ENCODE peak calls at places on chromosomes 7 and 10, in five cellular contexts. N is neuronal stem cell, J is H9, U is IMR-90, L is mesendoderm. W is an unnamed sample.

GRCh38 chr10:14325325-14325955 is 5.3 kb downstream of the FRMD4A start:
- DNase-seq in N (peak; percentile 11), J (peak; percentile 75), L (peak; percentile 74), U (peak; percentile 12), W (peak; percentile 3)

GRCh38 chr10:72335394-72336258 is 19.1 kb downstream of the DNAJB12 start:
- DNase-seq in U (no peak), L (no peak), N (no peak), J (no peak), W (peak; percentile 78)

GRCh38 chr10:94315975-94316464 is 46.7 kb downstream of the NOC3L start:
- DNase-seq in N (no peak), L (no peak), J (no peak), U (peak; percentile 76), W (peak; percentile 68)

GRCh38 chr7:157500171-157500960 is 163.6 kb downstream of the DNAJB6 start:
- DNase-seq in U (no peak), N (no peak), J (peak; percentile 33), L (no peak), W (no peak)

GRCh38 chr10:30820282-30820991 is 190.9 kb upstream of the LYZL2 start:
- DNase-seq in N (no peak), L (no peak), U (peak; percentile 95), J (no peak), W (peak; percentile 57)

GRCh38 chr10:43226851-43227845 is 39.7 kb downstream of the RASGEF1A start:
- DNase-seq in L (no peak), J (peak; percentile 24), U (no peak), N (no peak), W (no peak)

GRCh38 chr7:32428546-32428945 is 61.6 kb downstream of the LSM5 start:
- DNase-seq in U (no peak), N (no peak), J (peak; percentile 47), L (peak; percentile 84), W (no peak)

GRCh38 chr10:48503293-48503911 is 101.5 kb downstream of the ARHGAP22 start:
- DNase-seq in N (no peak), L (no peak), U (no peak), J (no peak), W (no peak)

GRCh38 chr10:76315240-76315639 is 883.8 kb downstream of the LRMDA start:
- DNase-seq in L (no peak), U (no peak), J (peak; percentile 61), N (no peak), W (no peak)

GRCh38 chr7:148684289-148684688 is 14.4 kb upstream of the CUL1 start:
- DNase-seq in L (no peak), N (no peak), U (no peak), J (no peak), W (no peak)

GRCh38 chr7:767941-768729 is 41.1 kb upstream of the PRKAR1B start:
- DNase-seq in L (no peak), N (no peak), U (peak; percentile 22), J (no peak), W (no peak)

GRCh38 chr7:112571852-112572607 is 91.2 kb downstream of the LSMEM1 start:
- DNase-seq in N (no peak), J (peak; percentile 41), U (no peak), L (peak; percentile 49), W (no peak)

GRCh38 chr10:58641095-58641531 is 128.4 kb downstream of the BICC1 start:
- DNase-seq in U (peak; percentile 92), L (no peak), J (no peak), N (no peak), W (peak; percentile 86)

GRCh38 chr7:141649865-141650499 is 52.0 kb downstream of the DENND11 start:
- DNase-seq in J (peak; percentile 71), N (peak; percentile 62), U (peak; percentile 88), L (peak; percentile 92), W (peak; percentile 88)

GRCh38 chr10:124626759-124627380 is 117.3 kb downstream of the FAM53B start:
- DNase-seq in J (no peak), L (no peak), N (no peak), U (no peak), W (no peak)

GRCh38 chr10:34988397-34989067 is 101.6 kb downstream of the CUL2 start:
- DNase-seq in N (no peak), U (no peak), L (no peak), J (no peak), W (no peak)

GRCh38 chr10:26485150-26485941 is 47.2 kb downstream of the APBB1IP start:
- DNase-seq in J (no peak), L (no peak), U (no peak), N (no peak), W (peak; percentile 54)

GRCh38 chr7:127803626-127804025 is 151.6 kb downstream of the SND1 start:
- DNase-seq in N (no peak), U (peak; percentile 38), J (no peak), L (no peak), W (no peak)

GRCh38 chr10:70369498-70370018 is 12.9 kb downstream of the LRRC20 start:
- DNase-seq in J (no peak), L (no peak), N (no peak), U (no peak), W (no peak)

GRCh38 chr10:60521974-60522405 is 132.3 kb upstream of the ANK3 start:
- DNase-seq in U (peak; percentile 4), J (peak; percentile 48), L (peak; percentile 71), N (no peak), W (no peak)
- H3K4me2 ChIP-seq in U (no peak overlapping the region), J (peak overlapping the region; percentile 0), L (no peak overlapping the region), N (no peak overlapping the region), W (no peak overlapping the region)

DNA sequence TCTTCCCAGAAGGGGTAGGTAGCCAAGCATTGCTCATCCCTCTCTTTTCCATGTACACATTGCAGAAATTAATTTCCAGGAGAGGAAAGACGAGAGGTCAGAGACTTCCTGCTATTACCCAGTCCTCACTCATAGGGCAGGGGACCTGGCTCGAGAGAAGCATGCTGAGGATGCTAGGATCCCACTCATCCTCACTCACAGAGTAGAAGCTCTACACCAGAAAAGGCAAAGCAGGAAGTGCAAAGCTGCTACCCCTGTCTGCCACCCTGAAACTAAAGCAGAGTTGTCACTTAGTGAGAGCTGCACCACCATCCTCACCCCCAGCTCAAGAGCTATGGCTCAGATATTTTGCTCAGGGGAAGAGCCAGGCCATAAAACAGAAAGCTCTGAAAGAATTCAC is 9.9 kb downstream of the OR9A2 start:
- DNase-seq in N (no peak), U (no peak), L (no peak), J (no peak), W (no peak)
- H3K23ac ChIP-seq in N (no peak overlapping the region), U (no peak overlapping the region), L (no peak overlapping the region), J (no peak overlapping the region), W (no peak overlapping the region)

DNA sequence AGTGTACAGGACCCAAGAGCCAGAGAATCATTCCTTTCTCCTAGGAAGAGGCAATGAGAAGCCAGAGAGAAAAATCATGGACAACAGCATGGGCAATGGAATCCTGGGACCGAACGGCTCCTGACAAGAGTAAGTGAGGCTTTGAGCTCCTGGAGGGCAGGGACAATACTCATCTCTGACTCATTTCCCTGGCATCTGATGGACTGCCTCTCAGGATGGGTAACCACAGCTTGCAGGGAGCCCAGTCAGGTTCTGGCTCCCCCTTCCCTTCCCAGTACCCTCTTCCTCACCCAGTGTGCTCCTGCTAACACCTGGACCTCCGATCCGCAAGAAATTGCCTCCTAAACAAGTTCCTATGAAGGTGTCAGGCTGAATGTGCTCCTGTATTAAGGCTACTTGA is 51.2 kb upstream of the SORCS3 start:
- DNase-seq in N (no peak), J (peak; percentile 45), L (peak; percentile 80), U (peak; percentile 24), W (no peak)
- H3K4me2 ChIP-seq in N (no peak overlapping the region), J (no peak overlapping the region), L (no peak overlapping the region), U (no peak overlapping the region), W (no peak overlapping the region)

DNA sequence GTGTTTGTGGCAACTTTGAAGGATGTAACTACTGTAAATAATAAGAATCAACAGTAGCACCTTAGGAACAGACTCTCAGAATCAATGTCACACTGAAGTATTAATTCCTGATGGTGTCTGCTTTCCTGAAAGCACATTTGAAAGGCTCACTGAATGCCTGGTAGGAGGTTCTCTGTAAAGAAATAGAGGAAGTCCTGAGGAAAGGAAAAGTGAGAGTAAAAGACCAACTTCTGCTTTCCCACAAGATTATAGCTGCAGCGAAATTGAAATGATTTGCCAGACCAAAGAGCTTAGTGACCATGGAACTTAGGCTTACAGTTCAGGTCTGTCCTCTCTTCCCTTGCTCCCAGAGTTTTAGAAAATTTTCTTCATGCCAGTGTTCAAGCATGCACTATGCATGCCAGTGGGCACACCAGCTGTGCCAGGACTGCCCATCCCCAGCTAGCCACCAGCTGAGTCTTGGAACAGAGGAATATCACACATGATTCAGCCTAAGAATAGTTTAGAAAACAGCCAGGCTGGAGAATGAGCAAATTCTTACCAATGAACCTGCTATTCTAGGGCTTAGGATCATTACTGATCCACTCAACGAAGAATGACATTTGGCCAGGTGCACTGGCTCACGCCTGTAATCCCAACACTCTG is 123.2 kb downstream of the HERPUD2 start:
- DNase-seq in J (no peak), U (no peak), N (no peak), L (no peak), W (no peak)
- H3K23ac ChIP-seq in J (no peak overlapping the region), U (no peak overlapping the region), N (no peak overlapping the region), L (no peak overlapping the region), W (no peak overlapping the region)

DNA sequence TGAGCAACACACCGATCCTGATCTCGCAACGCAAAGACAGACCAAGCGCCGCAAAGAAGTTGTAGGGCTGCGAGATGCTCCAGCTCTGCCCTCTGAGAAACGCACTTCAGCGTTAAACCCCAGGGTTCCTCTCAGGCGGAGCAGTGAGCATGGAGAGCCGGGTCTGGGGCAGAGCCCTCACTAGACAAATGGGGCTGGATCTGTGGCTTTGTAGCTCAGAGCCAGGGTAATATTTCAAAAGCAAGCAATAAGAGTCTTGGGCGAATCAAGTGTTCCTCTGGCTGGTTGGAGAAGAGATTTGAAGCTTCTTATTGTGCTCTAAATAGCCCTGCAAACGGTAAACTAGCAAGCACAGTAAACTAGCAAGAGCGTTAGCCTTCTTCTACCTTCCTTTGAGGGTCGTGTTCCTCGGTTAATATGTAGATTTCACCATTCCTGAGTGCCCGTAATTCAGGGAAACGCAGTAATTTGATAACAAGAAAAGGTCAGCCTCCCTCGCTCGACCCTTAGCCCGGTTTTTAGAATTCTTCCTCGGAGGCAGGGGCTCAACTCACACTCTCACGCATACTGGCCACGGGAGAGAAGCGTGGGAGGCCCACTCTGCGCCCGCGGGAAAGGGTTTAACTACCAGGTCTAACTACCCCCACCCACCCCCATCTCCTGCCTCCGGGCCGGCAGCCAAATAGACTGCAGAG is 6.7 kb downstream of the SKAP2 start:
- DNase-seq in L (peak; percentile 61), J (peak; percentile 68), U (peak; percentile 67), N (peak; percentile 65), W (peak; percentile 42)
- H3K4me2 ChIP-seq in L (peak overlapping the region; percentile 46), J (peak overlapping the region; percentile 54), U (peak overlapping the region; percentile 94), N (peak overlapping the region; percentile 33), W (peak overlapping the region; percentile 88)

GRCh38 chr10:120783901-120784300 is 67.3 kb upstream of the WDR11 start:
- DNase-seq in N (no peak), L (no peak), U (no peak), J (no peak), W (no peak)
- H3K23ac ChIP-seq in N (no peak overlapping the region), L (no peak overlapping the region), U (no peak overlapping the region), J (no peak overlapping the region), W (no peak overlapping the region)

GRCh38 chr10:74013004-74013403 is 15.1 kb downstream of the VCL start:
- DNase-seq in L (no peak), N (no peak), U (no peak), J (no peak), W (no peak)

GRCh38 chr10:74011762-74012161 is 13.8 kb downstream of the VCL start:
- DNase-seq in U (peak; percentile 89), L (no peak), J (no peak), N (no peak), W (peak; percentile 89)

GRCh38 chr10:74011016-74011415 is 13.1 kb downstream of the VCL start:
- DNase-seq in U (no peak), L (no peak), N (no peak), J (no peak), W (no peak)

GRCh38 chr10:74008212-74008731 is 10.4 kb downstream of the VCL start:
- DNase-seq in J (no peak), U (peak; percentile 78), N (no peak), L (no peak), W (peak; percentile 37)

GRCh38 chr10:74012480-74012879 is 14.6 kb downstream of the VCL start:
- DNase-seq in U (no peak), N (no peak), J (no peak), L (no peak), W (no peak)
- H3K4me2 ChIP-seq in U (peak overlapping the region; percentile 74), N (no peak overlapping the region), J (no peak overlapping the region), L (no peak overlapping the region), W (no peak overlapping the region)

W was measured in mesenchymal stem cell.